ENCODE peak calls at places on chromosomes 13 and 19, in seven cellular contexts. L is astrocyte of the spinal cord, Q is neural progenitor cell, U is NCI-H1092, O is mucosa of descending colon, X is HCEC 1CT, Y is Peyer's patch. D is an unnamed sample.

GRCh38 chr19:4415352-4415751 is 12.9 kb downstream of the CHAF1A start:
- DNase-seq in U (no peak), Y (no peak), Q (peak; percentile 86), L (no peak), O (no peak), X (no peak), D (no peak)

GRCh38 chr13:47175172-47175806 is 278.4 kb upstream of the HTR2A start:
- DNase-seq in O (no peak), U (no peak), Y (no peak), L (peak; percentile 86), Q (no peak), X (peak; percentile 91), D (no peak)

GRCh38 chr19:55158848-55159793 is 1.6 kb upstream of the TNNI3 start:
- DNase-seq in Y (no peak), Q (no peak), L (no peak), U (no peak), X (peak; percentile 49), O (no peak), D (peak; percentile 53)

GRCh38 chr19:15330801-15331418 is 1.4 kb downstream of the BRD4 start:
- DNase-seq in Y (no peak), U (no peak), X (peak; percentile 70), L (peak; percentile 73), O (no peak), Q (peak; percentile 56), D (no peak)

GRCh38 chr13:51644649-51645048 is 60.4 kb downstream of the WDFY2 start:
- DNase-seq in L (peak; percentile 68), X (peak; percentile 29), O (no peak), Y (no peak), U (no peak), Q (no peak), D (no peak)

GRCh38 chr19:43624933-43625332 is 5.5 kb upstream of the ZNF428 start:
- DNase-seq in Q (peak; percentile 86), X (no peak), U (no peak), L (no peak), O (peak; percentile 88), Y (peak; percentile 83), D (peak; percentile 98)

GRCh38 chr13:110012102-110012739 is 225.8 kb upstream of the IRS2 start:
- DNase-seq in Y (no peak), X (peak; percentile 96), Q (no peak), O (no peak), L (peak; percentile 97), U (no peak), D (no peak)

GRCh38 chr19:7789447-7789846 is 26.4 kb downstream of the CLEC4M start:
- DNase-seq in X (no peak), L (no peak), O (peak; percentile 62), Y (no peak), U (no peak), Q (peak; percentile 39), D (peak; percentile 87)

GRCh38 chr13:39971526-39971925 is 316.1 kb downstream of the COG6 start:
- DNase-seq in X (no peak), Y (no peak), L (no peak), O (no peak), U (no peak), Q (no peak), D (no peak)

GRCh38 chr19:18737337-18737953 is 53.7 kb downstream of the COMP start:
- DNase-seq in Q (peak; percentile 39), Y (no peak), O (no peak), X (no peak), L (no peak), U (no peak), D (no peak)

GRCh38 chr13:67118277-67118676 is 111.9 kb downstream of the PCDH9 start:
- DNase-seq in Y (no peak), Q (no peak), U (no peak), O (no peak), X (no peak), L (no peak), D (no peak)

GRCh38 chr19:35790981-35791813 is 15.8 kb downstream of the ARHGAP33 start:
- DNase-seq in O (no peak), U (peak; percentile 13), Y (no peak), X (no peak), L (no peak), Q (no peak), D (no peak)

GRCh38 chr19:51093066-51093465 is 10.4 kb upstream of the KLK14 start:
- DNase-seq in Q (no peak), L (no peak), U (no peak), Y (no peak), O (no peak), X (no peak), D (no peak)

GRCh38 chr13:110293037-110293436 is 13.9 kb downstream of the COL4A1 start:
- DNase-seq in O (no peak), Y (no peak), Q (no peak), U (no peak), L (no peak), X (no peak), D (no peak)

GRCh38 chr19:37981785-37982475 is 74.9 kb downstream of the SIPA1L3 start:
- DNase-seq in X (no peak), Y (no peak), O (no peak), U (no peak), Q (no peak), L (no peak), D (no peak)

GRCh38 chr13:111448504-111448903 is 128.1 kb downstream of the TEX29 start:
- DNase-seq in L (no peak), X (no peak), Q (no peak), O (no peak), Y (no peak), U (no peak), D (no peak)

GRCh38 chr19:48844472-48844871 is 8.2 kb upstream of the HSD17B14 start:
- DNase-seq in O (no peak), Q (peak; percentile 34), U (no peak), Y (no peak), X (peak; percentile 52), L (peak; percentile 29), D (no peak)

GRCh38 chr19:13906525-13906904 is 514 bp downstream of the CC2D1A start:
- DNase-seq in U (no peak), Y (peak; percentile 41), L (no peak), Q (no peak), X (no peak), O (peak; percentile 88), D (no peak)

GRCh38 chr19:46890423-46891170 is 29.8 kb downstream of the ARHGAP35 start:
- DNase-seq in Q (no peak), L (peak; percentile 76), X (peak; percentile 93), O (no peak), Y (no peak), U (no peak), D (no peak)

GRCh38 chr13:30388401-30389283 is 33.7 kb upstream of the UBE2L5 start:
- DNase-seq in L (no peak), Y (no peak), Q (peak; percentile 13), X (peak; percentile 70), U (no peak), O (no peak), D (no peak)

GRCh38 chr19:6769006-6769637 is 1.9 kb upstream of the SH2D3A start:
- DNase-seq in L (no peak), O (peak; percentile 15), Y (no peak), U (no peak), Q (peak; percentile 64), X (peak; percentile 41), D (peak; percentile 45)

D was measured in WTC11.